ENCODE peak calls at places on chromosomes 2 and 18, in six cellular contexts. W, H, B, G, L and T are unnamed samples.

GRCh38 chr2:239179851-239180371 is 220.9 kb downstream of the HDAC4 start:
- DNase-seq in L (no peak), W (no peak), H (peak), G (no peak), B (no peak), T (no peak)

GRCh38 chr2:232951891-232952290 is 61.2 kb downstream of the NGEF start:
- DNase-seq in G (no peak), W (no peak), L (no peak), H (no peak), B (no peak), T (no peak)

GRCh38 chr18:48735856-48736255 is 197.0 kb downstream of the CTIF start:
- DNase-seq in W (no peak), B (no peak), L (no peak), H (no peak), G (no peak), T (no peak)

GRCh38 chr2:66790651-66791181 is 355.8 kb downstream of the MEIS1 start:
- DNase-seq in W (peak), B (no peak), H (no peak), L (no peak), G (no peak), T (no peak)

GRCh38 chr18:30359521-30359920 is 683.0 kb downstream of the DSC3 start:
- DNase-seq in L (no peak), H (no peak), B (no peak), W (no peak), G (no peak), T (no peak)

GRCh38 chr2:187959821-187960220 is 331.9 kb upstream of the GULP1 start:
- DNase-seq in L (no peak), H (no peak), G (no peak), B (no peak), W (no peak), T (no peak)

GRCh38 chr2:224893848-224894247 is 148.4 kb downstream of the DOCK10 start:
- DNase-seq in B (no peak), L (no peak), G (no peak), W (no peak), H (no peak), T (no peak)

GRCh38 chr2:151280276-151280675 is 9.2 kb downstream of the NMI start:
- DNase-seq in G (no peak), B (no peak), H (no peak), L (no peak), W (no peak), T (no peak)

GRCh38 chr2:126863336-126864015 is 35.2 kb upstream of the TEX51 start:
- DNase-seq in H (no peak), B (no peak), L (no peak), W (no peak), G (no peak), T (no peak)

GRCh38 chr2:55169359-55169758 is 62.7 kb downstream of the CLHC1 start:
- DNase-seq in L (no peak), G (no peak), B (no peak), W (no peak), H (no peak), T (no peak)

GRCh38 chr2:240353086-240353798 is 82.2 kb upstream of the GPC1 start:
- DNase-seq in L (no peak), B (no peak), H (no peak), G (no peak), W (no peak), T (no peak)

GRCh38 chr2:228771306-228771705 is 499.8 kb downstream of the PID1 start:
- DNase-seq in G (no peak), H (no peak), W (no peak), B (no peak), L (no peak), T (no peak)

GRCh38 chr2:71613566-71613952 is 160.2 kb downstream of the DYSF start:
- DNase-seq in W (no peak), B (no peak), H (no peak), L (no peak), G (no peak), T (peak)

GRCh38 chr2:138779451-138780440 is at the start of gene NXPH2:
- DNase-seq in H (peak), G (no peak), W (no peak), L (no peak), B (no peak), T (no peak)

GRCh38 chr2:223297788-223298187 is 245.8 kb downstream of the KCNE4 start:
- DNase-seq in G (no peak), W (no peak), B (no peak), L (no peak), H (no peak), T (no peak)

GRCh38 chr2:64273524-64274398 is 129.5 kb upstream of the PELI1 start:
- DNase-seq in W (peak), H (no peak), B (peak), G (no peak), L (peak), T (no peak)

GRCh38 chr2:240247241-240247867 is 106.9 kb upstream of the OTOS start:
- DNase-seq in W (peak), G (no peak), B (no peak), H (no peak), L (no peak), T (no peak)

GRCh38 chr2:240500561-240501423 is 57.0 kb downstream of the ANKMY1 start:
- DNase-seq in B (no peak), G (no peak), W (peak), H (no peak), L (no peak), T (no peak)

GRCh38 chr18:74197705-74198341 is 49.5 kb downstream of the TIMM21 start:
- DNase-seq in B (no peak), W (peak), L (no peak), G (no peak), H (no peak), T (no peak)

GRCh38 chr2:40087927-40088326 is 308.9 kb upstream of the THUMPD2 start:
- DNase-seq in H (no peak), L (no peak), B (no peak), G (no peak), W (no peak), T (no peak)

GRCh38 chr18:3066391-3067079 is 53.6 kb upstream of the LPIN2 start:
- DNase-seq in W (no peak), B (no peak), L (no peak), H (no peak), G (no peak), T (no peak)

GRCh38 chr2:200026312-200026711 is 70.9 kb downstream of the MAIP1 start:
- DNase-seq in B (no peak), W (no peak), L (no peak), G (no peak), H (no peak), T (no peak)

GRCh38 chr2:6452702-6453481 is 412.8 kb downstream of the CMPK2 start:
- DNase-seq in L (no peak), B (no peak), H (no peak), W (no peak), G (no peak), T (no peak)

GRCh38 chr2:197538412-197538811 is 22.5 kb downstream of the MOB4 start:
- DNase-seq in B (no peak), W (no peak), H (no peak), L (no peak), G (no peak), T (no peak)

GRCh38 chr2:95344208-95344570 is 47.0 kb downstream of the KCNIP3 start:
- DNase-seq in W (no peak), H (no peak), G (no peak), B (no peak), L (no peak), T (peak)

GRCh38 chr2:86706935-86707334 is 13.2 kb upstream of the RMND5A start:
- DNase-seq in H (no peak), G (no peak), B (no peak), W (no peak), L (no peak), T (no peak)

GRCh38 chr2:83282851-83283250 is 1176.2 kb downstream of the SUCLG1 start:
- DNase-seq in B (no peak), H (no peak), W (no peak), G (no peak), L (no peak), T (no peak)

GRCh38 chr2:112541315-112542122 is 746 bp upstream of the POLR1B start:
- DNase-seq in G (peak), W (no peak), H (peak), B (no peak), L (no peak), T (no peak)

GRCh38 chr2:63723709-63724108 is 118.0 kb upstream of the UGP2 start:
- DNase-seq in W (no peak), H (no peak), B (no peak), G (no peak), L (no peak), T (no peak)